ENCODE peak calls at places on chromosome 1, in four cellular contexts. X, J, S and U are unnamed samples.

GRCh38 chr1:178275083-178275482 is 181.2 kb downstream of the RASAL2 start:
- DNase-seq in X (no peak), J (no peak), S (no peak), U (no peak)

GRCh38 chr1:57839067-57839466 is 415.2 kb upstream of the DAB1 start:
- DNase-seq in X (no peak), J (no peak), S (no peak), U (no peak)

GRCh38 chr1:107683198-107683657 is 281.8 kb downstream of the VAV3 start:
- DNase-seq in X (no peak), J (no peak), S (no peak), U (peak; percentile 76)

GRCh38 chr1:96487961-96488360 is 233.6 kb upstream of the PTBP2 start:
- DNase-seq in X (no peak), J (peak; percentile 65), S (no peak), U (no peak)

GRCh38 chr1:32890516-32891240 is 4.4 kb downstream of the HPCA start:
- DNase-seq in X (no peak), J (peak; percentile 25), S (no peak), U (no peak)

GRCh38 chr1:35558374-35559316 is 1.0 kb downstream of the NCDN start:
- DNase-seq in X (no peak), J (no peak), S (no peak), U (no peak)

GRCh38 chr1:214895226-214895625 is 187.3 kb upstream of the KCNK2 start:
- DNase-seq in X (no peak), J (no peak), S (no peak), U (no peak)

GRCh38 chr1:98662354-98662665 is 789 bp downstream of the SNX7 start:
- DNase-seq in X (no peak), J (no peak), S (no peak), U (no peak)

GRCh38 chr1:195733826-195734225 is 874.4 kb downstream of the KCNT2 start:
- DNase-seq in X (no peak), J (no peak), S (no peak), U (no peak)

GRCh38 chr1:238476881-238477280 is 586.2 kb upstream of the ZP4 start:
- DNase-seq in X (no peak), J (no peak), S (no peak), U (no peak)

GRCh38 chr1:227077783-227078182 is 137.7 kb downstream of the COQ8A start:
- DNase-seq in X (no peak), J (no peak), S (no peak), U (no peak)

GRCh38 chr1:5222626-5223025 is 568.2 kb downstream of the AJAP1 start:
- DNase-seq in X (no peak), J (no peak), S (no peak), U (no peak)

GRCh38 chr1:35707253-35708178 is 11.2 kb downstream of the C1orf216 start:
- DNase-seq in X (peak; percentile 39), J (no peak), S (peak; percentile 18), U (no peak)

GRCh38 chr1:17662296-17662695 is 92.8 kb upstream of the ACTL8 start:
- DNase-seq in X (no peak), J (no peak), S (no peak), U (no peak)

DNA sequence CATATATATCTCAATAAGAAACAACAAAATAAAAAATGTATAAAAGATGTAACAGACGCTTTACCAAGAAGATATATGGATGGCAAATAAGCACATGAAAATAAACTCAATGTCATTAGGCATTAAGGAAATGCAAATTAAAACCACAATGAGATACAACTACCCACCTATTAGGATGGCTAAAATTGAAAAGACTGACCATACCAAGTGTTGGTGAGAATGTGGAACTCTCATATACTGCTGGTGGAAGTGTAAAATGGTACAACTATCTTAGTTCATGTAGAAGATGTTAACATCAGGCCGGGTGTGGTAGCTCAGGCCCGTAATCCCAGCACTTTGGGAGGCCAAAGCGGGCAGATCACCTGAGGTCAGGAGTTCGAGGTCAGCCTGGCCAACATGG is 42.3 kb upstream of the TTC22 start:
- DNase-seq in X (no peak), J (no peak), S (no peak), U (no peak)
- TF ChIP-seq CTCF in X (no peak), J (no peak), S (no peak), U (no peak)

DNA sequence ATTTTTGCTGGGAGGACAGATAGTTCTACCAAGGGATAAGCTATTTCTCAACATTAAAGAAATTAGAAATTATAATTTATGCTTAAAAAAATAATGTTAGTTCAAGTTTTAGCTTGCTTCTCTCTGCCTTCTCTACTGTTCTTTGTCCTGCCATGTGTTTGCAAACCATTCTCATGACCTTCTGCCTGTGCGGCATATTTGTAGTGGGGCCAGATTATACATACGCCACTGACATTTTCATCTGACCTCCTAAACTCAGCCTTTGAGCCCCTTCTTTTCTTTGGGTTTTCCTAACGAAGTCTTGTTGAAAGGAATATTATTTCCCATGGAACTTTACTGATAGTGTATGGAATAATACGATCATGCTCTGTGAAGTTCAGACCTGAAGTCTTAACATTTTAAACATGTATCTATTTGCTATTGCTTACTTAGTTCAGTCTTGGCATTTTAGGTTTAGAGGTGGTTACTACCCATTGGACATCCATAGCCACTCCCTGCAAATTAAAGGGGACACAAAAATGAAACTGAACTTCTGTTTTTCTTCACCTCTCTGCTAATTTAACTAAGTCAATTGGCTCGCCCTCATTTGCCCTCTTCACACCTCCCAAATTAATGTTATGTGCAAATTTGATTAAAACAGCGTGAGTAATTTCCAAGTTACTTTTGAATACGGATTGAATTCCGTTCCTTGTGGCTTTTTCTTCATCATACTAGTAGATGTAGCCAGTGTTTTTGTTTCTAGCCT is 15.6 kb downstream of the LRRC8D start:
- DNase-seq in X (no peak), J (no peak), S (no peak), U (no peak)
- H3K4me1 ChIP-seq in X (peaks cover 49% of the 10 kb centered on the region), J (peaks cover 3% of the 10 kb centered on the region), S (peaks cover 9% of the 10 kb centered on the region), U (no peaks in the 10 kb centered on the region)

GRCh38 chr1:20366766-20367602 is 76.3 kb downstream of the VWA5B1 start:
- DNase-seq in X (peak; percentile 42), J (no peak), S (peak; percentile 41), U (no peak)
- TF ChIP-seq CTCF in X (peak; percentile 33), J (no peak), S (peak; percentile 61), U (no peak)

GRCh38 chr1:205739348-205740160 is 10.4 kb downstream of the NUCKS1 start:
- DNase-seq in X (no peak), J (no peak), S (no peak), U (no peak)
- H3K4me1 ChIP-seq in X (peaks cover 20% of the 10 kb centered on the region), J (peaks cover 38% of the 10 kb centered on the region), S (peaks cover 6% of the 10 kb centered on the region), U (peaks cover 2% of the 10 kb centered on the region)

GRCh38 chr1:174413632-174414031 is 34.1 kb upstream of the GPR52 start:
- DNase-seq in X (no peak), J (no peak), S (no peak), U (no peak)
- TF ChIP-seq CTCF in X (no peak), J (no peak), S (peak; percentile 44), U (no peak)

GRCh38 chr1:201501144-201501543 is 5.8 kb downstream of the CSRP1 start:
- DNase-seq in X (no peak), J (peak; percentile 85), S (no peak), U (no peak)

GRCh38 chr1:201498621-201499020 is 8.3 kb downstream of the CSRP1 start:
- DNase-seq in X (no peak), J (no peak), S (no peak), U (no peak)

GRCh38 chr1:201500670-201501120 is 6.2 kb downstream of the CSRP1 start:
- DNase-seq in X (no peak), J (peak; percentile 82), S (peak; percentile 25), U (no peak)

GRCh38 chr1:201499191-201499590 is 7.7 kb downstream of the CSRP1 start:
- DNase-seq in X (no peak), J (no peak), S (no peak), U (no peak)

DNA sequence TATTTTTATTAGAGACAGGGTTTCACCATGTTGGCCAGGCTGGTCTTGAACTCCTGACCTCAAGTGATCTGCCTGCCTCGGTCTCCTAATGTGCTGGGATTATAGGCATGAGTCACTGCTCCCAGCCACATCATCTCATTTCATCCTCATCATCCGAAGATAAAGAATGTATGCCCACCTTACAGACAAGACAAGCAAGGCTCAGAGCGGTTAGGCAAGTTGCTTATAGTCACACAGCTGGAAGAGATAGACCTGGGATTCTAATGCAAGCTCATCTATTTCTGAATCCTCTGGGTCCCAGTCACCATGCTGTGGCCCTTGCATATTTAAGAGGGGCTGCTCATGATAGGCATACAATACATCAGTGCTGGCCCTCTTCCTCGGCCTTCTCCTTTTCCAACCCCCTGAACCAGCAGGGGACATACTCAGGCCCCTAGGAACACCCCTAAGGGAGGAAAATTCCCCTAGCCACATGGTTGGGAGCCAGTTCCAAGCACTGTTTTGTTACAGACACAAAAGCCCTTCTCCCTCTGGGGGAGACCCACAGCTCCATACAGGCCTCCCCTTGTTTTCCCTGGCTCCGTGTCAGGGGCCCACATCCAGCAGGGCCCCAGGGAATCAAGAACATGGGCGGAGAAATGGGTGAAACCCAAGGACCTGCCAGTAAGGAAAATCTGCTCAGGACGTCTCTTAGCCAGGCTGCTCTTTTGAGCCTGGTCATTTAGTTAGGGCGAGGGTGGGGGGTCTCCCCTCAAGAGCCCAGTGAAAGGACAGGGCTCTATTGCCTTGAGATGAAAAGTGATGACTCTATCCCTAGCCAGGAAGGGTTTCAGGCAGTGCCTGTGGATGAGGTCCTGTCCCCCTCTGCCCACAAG is 6.9 kb downstream of the CSRP1 start:
- DNase-seq in X (no peak), J (peak; percentile 93), S (peak; percentile 47), U (no peak)
- H3K4me1 ChIP-seq in X (peaks cover 69% of the 10 kb centered on the region), J (peaks cover 88% of the 10 kb centered on the region), S (peaks cover 61% of the 10 kb centered on the region), U (peaks cover 17% of the 10 kb centered on the region)